ENCODE peak calls at places on chromosome 9, in six cellular contexts. One of them, this sample, is unnamed.
A peak's percentile ranks its signal among the peaks of the same experiment; 100 is the strongest.

GRCh38 chr9:91495450-91495849 is 71.8 kb upstream of the NFIL3 start:
- DNase-seq in heart left ventricle: no peak
- DNase-seq in dorsolateral prefrontal cortex: no peak
- DNase-seq in AG10803: peak; percentile 95
- DNase-seq in Calu3: no peak
- DNase-seq in left ventricle myocardium inferior: no peak
- DNase-seq in this sample: no peak

GRCh38 chr9:98040212-98040611 is 16.3 kb upstream of the NANS start:
- DNase-seq in Calu3: no peak
- DNase-seq in dorsolateral prefrontal cortex: no peak
- DNase-seq in AG10803: no peak
- DNase-seq in left ventricle myocardium inferior: no peak
- DNase-seq in heart left ventricle: no peak
- DNase-seq in this sample: no peak

GRCh38 chr9:33752130-33752637 is 43.2 kb upstream of the PRSS3 start:
- DNase-seq in AG10803: no peak
- DNase-seq in heart left ventricle: no peak
- DNase-seq in left ventricle myocardium inferior: no peak
- DNase-seq in dorsolateral prefrontal cortex: no peak
- DNase-seq in Calu3: no peak
- DNase-seq in this sample: no peak

GRCh38 chr9:127796899-127797370 is 5.7 kb upstream of the FPGS start:
- DNase-seq in left ventricle myocardium inferior: no peak
- DNase-seq in dorsolateral prefrontal cortex: no peak
- DNase-seq in AG10803: no peak
- DNase-seq in Calu3: no peak
- DNase-seq in heart left ventricle: no peak
- DNase-seq in this sample: no peak

GRCh38 chr9:107733530-107733907 is 243.9 kb upstream of the KLF4 start:
- DNase-seq in dorsolateral prefrontal cortex: peak; percentile 56
- DNase-seq in heart left ventricle: no peak
- DNase-seq in Calu3: no peak
- DNase-seq in AG10803: peak; percentile 65
- DNase-seq in left ventricle myocardium inferior: peak; percentile 61
- DNase-seq in this sample: no peak

GRCh38 chr9:69168709-69169217 is 5.3 kb upstream of the TJP2 start:
- DNase-seq in heart left ventricle: no peak
- DNase-seq in Calu3: no peak
- DNase-seq in dorsolateral prefrontal cortex: no peak
- DNase-seq in left ventricle myocardium inferior: no peak
- DNase-seq in AG10803: peak; percentile 51
- DNase-seq in this sample: no peak

GRCh38 chr9:78296208-78296892 is 575 bp upstream of the PSAT1 start:
- DNase-seq in left ventricle myocardium inferior: peak; percentile 37
- DNase-seq in AG10803: peak; percentile 57
- DNase-seq in heart left ventricle: peak; percentile 62
- DNase-seq in dorsolateral prefrontal cortex: peak; percentile 59
- DNase-seq in Calu3: peak; percentile 20
- DNase-seq in this sample: no peak

GRCh38 chr9:27712826-27713225 is 139.5 kb upstream of the C9orf72 start:
- DNase-seq in left ventricle myocardium inferior: no peak
- DNase-seq in dorsolateral prefrontal cortex: no peak
- DNase-seq in heart left ventricle: no peak
- DNase-seq in AG10803: no peak
- DNase-seq in Calu3: no peak
- DNase-seq in this sample: no peak

GRCh38 chr9:21605489-21605931 is 123.4 kb upstream of the IFNE start:
- DNase-seq in left ventricle myocardium inferior: no peak
- DNase-seq in heart left ventricle: no peak
- DNase-seq in AG10803: peak; percentile 94
- DNase-seq in Calu3: no peak
- DNase-seq in dorsolateral prefrontal cortex: no peak
- DNase-seq in this sample: no peak

GRCh38 chr9:70902705-70903131 is 218.7 kb downstream of the TRPM3 start:
- DNase-seq in AG10803: peak; percentile 99
- DNase-seq in left ventricle myocardium inferior: no peak
- DNase-seq in Calu3: peak; percentile 28
- DNase-seq in heart left ventricle: no peak
- DNase-seq in dorsolateral prefrontal cortex: no peak
- DNase-seq in this sample: no peak

GRCh38 chr9:114486205-114486963 is 18.9 kb downstream of the WHRN start:
- DNase-seq in AG10803: no peak
- DNase-seq in left ventricle myocardium inferior: no peak
- DNase-seq in heart left ventricle: no peak
- DNase-seq in Calu3: no peak
- DNase-seq in dorsolateral prefrontal cortex: no peak
- DNase-seq in this sample: no peak

GRCh38 chr9:76758476-76758875 is 5.8 kb upstream of the PCA3 start:
- DNase-seq in Calu3: no peak
- DNase-seq in AG10803: no peak
- DNase-seq in dorsolateral prefrontal cortex: no peak
- DNase-seq in heart left ventricle: no peak
- DNase-seq in left ventricle myocardium inferior: no peak
- DNase-seq in this sample: no peak

GRCh38 chr9:127763918-127764384 is 14.5 kb downstream of the SH2D3C start:
- DNase-seq in Calu3: peak; percentile 35
- DNase-seq in left ventricle myocardium inferior: peak; percentile 70
- DNase-seq in heart left ventricle: peak; percentile 78
- DNase-seq in dorsolateral prefrontal cortex: no peak
- DNase-seq in AG10803: no peak
- DNase-seq in this sample: no peak

GRCh38 chr9:27212191-27212590 is 84.8 kb downstream of the EQTN start:
- DNase-seq in AG10803: no peak
- DNase-seq in left ventricle myocardium inferior: no peak
- DNase-seq in heart left ventricle: no peak
- DNase-seq in dorsolateral prefrontal cortex: no peak
- DNase-seq in Calu3: no peak
- DNase-seq in this sample: no peak

GRCh38 chr9:37302277-37302676 is 120.2 kb upstream of the GRHPR start:
- DNase-seq in dorsolateral prefrontal cortex: no peak
- DNase-seq in heart left ventricle: no peak
- DNase-seq in AG10803: peak; percentile 6
- DNase-seq in left ventricle myocardium inferior: no peak
- DNase-seq in Calu3: no peak
- DNase-seq in this sample: no peak

GRCh38 chr9:111533099-111533785 is 8.3 kb downstream of the ZNF483 start:
- DNase-seq in Calu3: no peak
- DNase-seq in AG10803: peak; percentile 28
- DNase-seq in heart left ventricle: no peak
- DNase-seq in left ventricle myocardium inferior: no peak
- DNase-seq in dorsolateral prefrontal cortex: no peak
- DNase-seq in this sample: no peak

GRCh38 chr9:99595796-99596195 is 225.9 kb upstream of the NR4A3 start:
- DNase-seq in dorsolateral prefrontal cortex: no peak
- DNase-seq in left ventricle myocardium inferior: no peak
- DNase-seq in Calu3: no peak
- DNase-seq in AG10803: no peak
- DNase-seq in heart left ventricle: no peak
- DNase-seq in this sample: no peak

GRCh38 chr9:95434116-95435073 is 82.4 kb downstream of the PTCH1 start:
- DNase-seq in dorsolateral prefrontal cortex: no peak
- DNase-seq in AG10803: no peak
- DNase-seq in Calu3: peak; percentile 64
- DNase-seq in heart left ventricle: no peak
- DNase-seq in left ventricle myocardium inferior: no peak
- DNase-seq in this sample: no peak

GRCh38 chr9:98024702-98025101 is 31.8 kb upstream of the NANS start:
- DNase-seq in dorsolateral prefrontal cortex: no peak
- DNase-seq in left ventricle myocardium inferior: no peak
- DNase-seq in Calu3: no peak
- DNase-seq in AG10803: no peak
- DNase-seq in heart left ventricle: no peak
- DNase-seq in this sample: no peak

GRCh38 chr9:119736478-119737454 is 367.5 kb upstream of the BRINP1 start:
- DNase-seq in left ventricle myocardium inferior: no peak
- DNase-seq in dorsolateral prefrontal cortex: peak; percentile 48
- DNase-seq in AG10803: no peak
- DNase-seq in heart left ventricle: no peak
- DNase-seq in Calu3: no peak
- DNase-seq in this sample: no peak

GRCh38 chr9:115292584-115293271 is 174.8 kb upstream of the TNC start:
- DNase-seq in AG10803: peak; percentile 25
- DNase-seq in left ventricle myocardium inferior: no peak
- DNase-seq in heart left ventricle: no peak
- DNase-seq in dorsolateral prefrontal cortex: no peak
- DNase-seq in Calu3: no peak
- DNase-seq in this sample: no peak

GRCh38 chr9:126693428-126693931 is 79.8 kb downstream of the LMX1B start:
- DNase-seq in dorsolateral prefrontal cortex: no peak
- DNase-seq in AG10803: no peak
- DNase-seq in left ventricle myocardium inferior: no peak
- DNase-seq in Calu3: no peak
- DNase-seq in heart left ventricle: peak; percentile 55
- DNase-seq in this sample: no peak

GRCh38 chr9:125119643-125120286 is 23.6 kb downstream of the SCAI start:
- DNase-seq in left ventricle myocardium inferior: no peak
- DNase-seq in heart left ventricle: no peak
- DNase-seq in dorsolateral prefrontal cortex: no peak
- DNase-seq in Calu3: no peak
- DNase-seq in AG10803: peak; percentile 62
- DNase-seq in this sample: no peak
- TF ChIP-seq CTCF in left ventricle myocardium inferior: no peak
- TF ChIP-seq CTCF in heart left ventricle: no peak
- TF ChIP-seq CTCF in dorsolateral prefrontal cortex: no peak
- TF ChIP-seq CTCF in Calu3: no peak
- TF ChIP-seq CTCF in AG10803: peak; percentile 45
- TF ChIP-seq CTCF in this sample: no peak

GRCh38 chr9:36110434-36110833 is 26.1 kb upstream of the GLIPR2 start:
- DNase-seq in dorsolateral prefrontal cortex: no peak
- DNase-seq in heart left ventricle: no peak
- DNase-seq in left ventricle myocardium inferior: no peak
- DNase-seq in AG10803: no peak
- DNase-seq in Calu3: no peak
- DNase-seq in this sample: no peak
- TF ChIP-seq CTCF in dorsolateral prefrontal cortex: no peak
- TF ChIP-seq CTCF in heart left ventricle: no peak
- TF ChIP-seq CTCF in left ventricle myocardium inferior: no peak
- TF ChIP-seq CTCF in AG10803: no peak
- TF ChIP-seq CTCF in Calu3: no peak
- TF ChIP-seq CTCF in this sample: no peak

DNA sequence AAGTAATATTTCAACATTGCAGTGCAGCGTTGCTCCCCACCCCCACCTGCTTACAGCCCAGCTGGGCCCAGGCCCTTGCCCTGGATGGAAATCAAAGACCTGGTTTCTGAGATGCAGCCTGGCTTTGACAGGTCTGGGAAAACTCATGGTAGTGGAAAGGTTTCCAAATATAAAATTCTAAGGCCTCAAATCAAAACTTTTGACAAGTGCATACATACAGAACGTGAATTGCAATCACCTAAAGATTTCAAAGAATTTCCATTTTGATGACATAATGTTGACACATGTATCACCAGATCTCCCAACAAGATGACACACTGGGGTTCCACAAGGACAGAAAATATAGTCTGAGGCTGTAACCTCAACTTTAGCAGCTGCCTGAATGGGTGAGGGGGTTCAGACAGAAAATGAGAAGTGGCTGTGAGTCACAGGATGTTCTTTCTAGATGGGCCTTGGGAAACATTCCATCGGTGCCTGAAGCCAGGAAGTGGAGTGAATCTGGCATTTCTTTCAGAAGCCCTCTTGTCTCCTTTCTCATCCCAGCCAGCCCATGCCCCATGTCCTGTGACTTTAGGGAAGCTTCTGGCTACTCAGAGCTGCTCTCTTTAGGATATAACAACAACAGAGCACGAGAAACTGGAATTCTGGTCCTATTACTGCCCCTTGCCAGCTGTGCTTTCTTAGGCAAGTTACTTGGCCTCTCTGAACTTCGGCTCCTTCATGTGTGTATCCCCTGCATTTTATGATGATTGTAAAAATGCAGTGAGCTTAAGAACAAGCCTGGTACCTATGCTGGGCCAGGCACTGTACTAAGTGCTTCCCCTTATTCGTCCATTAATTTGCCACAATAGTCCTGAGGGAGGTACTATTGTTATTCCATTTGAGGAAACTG is 54.8 kb downstream of the ABCA1 start:
- DNase-seq in dorsolateral prefrontal cortex: no peak
- DNase-seq in AG10803: peak; percentile 95
- DNase-seq in Calu3: no peak
- DNase-seq in left ventricle myocardium inferior: peak; percentile 26
- DNase-seq in heart left ventricle: no peak
- DNase-seq in this sample: no peak
- TF ChIP-seq CTCF in dorsolateral prefrontal cortex: no peak
- TF ChIP-seq CTCF in AG10803: no peak
- TF ChIP-seq CTCF in Calu3: no peak
- TF ChIP-seq CTCF in left ventricle myocardium inferior: no peak
- TF ChIP-seq CTCF in heart left ventricle: no peak
- TF ChIP-seq CTCF in this sample: no peak

GRCh38 chr9:137214620-137215019 is 7.4 kb downstream of the RNF208 start:
- DNase-seq in heart left ventricle: no peak
- DNase-seq in AG10803: no peak
- DNase-seq in left ventricle myocardium inferior: no peak
- DNase-seq in dorsolateral prefrontal cortex: no peak
- DNase-seq in Calu3: no peak
- DNase-seq in this sample: no peak

GRCh38 chr9:137212520-137212919 is 7.0 kb downstream of the NDOR1 start:
- DNase-seq in AG10803: no peak
- DNase-seq in heart left ventricle: no peak
- DNase-seq in Calu3: no peak
- DNase-seq in dorsolateral prefrontal cortex: no peak
- DNase-seq in left ventricle myocardium inferior: no peak
- DNase-seq in this sample: no peak

GRCh38 chr9:137215196-137215986 is 6.6 kb downstream of the RNF208 start:
- DNase-seq in Calu3: no peak
- DNase-seq in dorsolateral prefrontal cortex: no peak
- DNase-seq in left ventricle myocardium inferior: no peak
- DNase-seq in heart left ventricle: no peak
- DNase-seq in AG10803: no peak
- DNase-seq in this sample: no peak

GRCh38 chr9:137211532-137211931 is 6.0 kb downstream of the NDOR1 start:
- DNase-seq in dorsolateral prefrontal cortex: no peak
- DNase-seq in heart left ventricle: no peak
- DNase-seq in Calu3: no peak
- DNase-seq in left ventricle myocardium inferior: no peak
- DNase-seq in AG10803: no peak
- DNase-seq in this sample: no peak

DNA sequence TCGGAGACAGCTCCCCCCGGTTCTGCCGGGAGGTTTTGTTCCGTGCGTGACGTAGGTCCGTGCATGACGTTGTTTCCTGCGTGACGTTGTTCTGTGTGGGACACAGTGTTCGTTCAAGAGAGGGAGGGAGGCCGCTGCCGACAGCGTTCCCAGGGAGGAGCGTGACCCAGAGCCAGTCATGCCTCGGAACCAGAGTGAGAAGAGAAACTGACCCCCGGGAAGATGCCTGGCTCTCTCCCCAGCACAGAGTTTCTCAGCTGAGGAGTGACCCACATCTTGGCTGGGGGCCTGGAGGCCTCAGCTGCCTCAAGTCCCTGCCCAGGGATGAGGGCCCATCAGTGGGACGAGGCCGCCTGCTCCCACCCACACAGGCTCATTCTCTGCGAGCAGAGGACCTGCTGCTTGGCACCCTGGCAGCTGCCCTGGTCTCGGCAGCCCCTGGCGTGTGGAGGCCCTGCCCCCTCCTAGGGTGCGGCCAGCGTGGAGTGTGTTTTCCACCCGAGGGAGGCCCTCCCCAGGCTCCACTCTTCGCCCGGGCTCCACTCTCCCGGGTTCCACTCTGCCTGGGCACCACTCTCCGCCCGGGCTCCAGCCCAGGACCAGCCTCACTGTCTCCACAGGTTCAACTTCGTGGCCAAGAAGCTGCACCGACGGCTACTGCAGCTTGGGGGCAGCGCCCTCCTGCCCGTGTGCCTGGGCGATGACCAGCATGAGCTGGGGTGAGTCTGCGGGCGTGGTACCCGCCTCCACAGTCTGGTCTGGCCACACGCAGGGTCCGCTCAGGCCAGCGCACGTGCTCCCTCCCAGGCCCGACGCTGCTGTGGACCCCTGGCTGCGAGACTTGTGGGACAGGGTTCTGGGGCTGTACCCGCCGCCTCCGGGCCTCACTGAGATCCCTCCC is 7.9 kb downstream of the NDOR1 start:
- DNase-seq in heart left ventricle: no peak
- DNase-seq in AG10803: no peak
- DNase-seq in Calu3: no peak
- DNase-seq in left ventricle myocardium inferior: no peak
- DNase-seq in dorsolateral prefrontal cortex: no peak
- DNase-seq in this sample: no peak
- TF ChIP-seq CTCF in heart left ventricle: no peak
- TF ChIP-seq CTCF in AG10803: no peak
- TF ChIP-seq CTCF in Calu3: no peak
- TF ChIP-seq CTCF in left ventricle myocardium inferior: no peak
- TF ChIP-seq CTCF in dorsolateral prefrontal cortex: no peak
- TF ChIP-seq CTCF in this sample: no peak

This sample was measured in type B pancreatic cell.